ENCODE peak calls at places on chromosomes 5 and 9, in eight cellular contexts. One of them, this sample, is unnamed.

GRCh38 chr5:106306313-106307028 is 1364.3 kb downstream of the EFNA5 start:
- DNase-seq in left lung: no peak
- DNase-seq in foreskin fibroblast: no peak
- DNase-seq in small intestine: no peak
- DNase-seq in pancreas: no peak
- DNase-seq in cardiac fibroblast: no peak
- DNase-seq in H1: no peak
- DNase-seq in fibroblast of lung: no peak
- DNase-seq in this sample: no peak

GRCh38 chr5:141507387-141508091 is 18.7 kb downstream of the PCDHGC5 start:
- DNase-seq in left lung: no peak
- DNase-seq in foreskin fibroblast: peak; percentile 90
- DNase-seq in small intestine: no peak
- DNase-seq in pancreas: no peak
- DNase-seq in cardiac fibroblast: peak; percentile 85
- DNase-seq in H1: no peak
- DNase-seq in fibroblast of lung: peak; percentile 89
- DNase-seq in this sample: peak; percentile 91

GRCh38 chr5:132749506-132749905 is 2.3 kb downstream of the CCNI2 start:
- DNase-seq in left lung: no peak
- DNase-seq in foreskin fibroblast: no peak
- DNase-seq in small intestine: no peak
- DNase-seq in pancreas: no peak
- DNase-seq in cardiac fibroblast: no peak
- DNase-seq in H1: peak; percentile 26
- DNase-seq in fibroblast of lung: no peak
- DNase-seq in this sample: no peak

GRCh38 chr5:69497006-69497520 is 4.5 kb downstream of the OCLN start:
- DNase-seq in left lung: no peak
- DNase-seq in foreskin fibroblast: no peak
- DNase-seq in small intestine: no peak
- DNase-seq in pancreas: no peak
- DNase-seq in cardiac fibroblast: no peak
- DNase-seq in H1: no peak
- DNase-seq in fibroblast of lung: peak; percentile 56
- DNase-seq in this sample: no peak

GRCh38 chr9:126336350-126337335 is 10.0 kb downstream of the MVB12B start:
- DNase-seq in left lung: peak; percentile 37
- DNase-seq in foreskin fibroblast: no peak
- DNase-seq in small intestine: no peak
- DNase-seq in pancreas: no peak
- DNase-seq in cardiac fibroblast: no peak
- DNase-seq in H1: no peak
- DNase-seq in fibroblast of lung: no peak
- DNase-seq in this sample: no peak

GRCh38 chr5:97501286-97501964 is 318.4 kb upstream of the RIOK2 start:
- DNase-seq in left lung: no peak
- DNase-seq in foreskin fibroblast: no peak
- DNase-seq in small intestine: no peak
- DNase-seq in pancreas: no peak
- DNase-seq in cardiac fibroblast: no peak
- DNase-seq in H1: no peak
- DNase-seq in fibroblast of lung: peak; percentile 51
- DNase-seq in this sample: no peak

GRCh38 chr9:7130421-7130820 is 372.6 kb downstream of the KDM4C start:
- DNase-seq in left lung: no peak
- DNase-seq in foreskin fibroblast: no peak
- DNase-seq in small intestine: no peak
- DNase-seq in pancreas: no peak
- DNase-seq in cardiac fibroblast: no peak
- DNase-seq in H1: no peak
- DNase-seq in fibroblast of lung: no peak
- DNase-seq in this sample: no peak

GRCh38 chr9:108156270-108156998 is 666.9 kb upstream of the KLF4 start:
- DNase-seq in left lung: no peak
- DNase-seq in foreskin fibroblast: peak; percentile 25
- DNase-seq in small intestine: peak; percentile 90
- DNase-seq in pancreas: no peak
- DNase-seq in cardiac fibroblast: peak; percentile 50
- DNase-seq in H1: no peak
- DNase-seq in fibroblast of lung: peak; percentile 24
- DNase-seq in this sample: peak; percentile 2

GRCh38 chr9:115157245-115157674 is 39.3 kb upstream of the TNC start:
- DNase-seq in left lung: no peak
- DNase-seq in foreskin fibroblast: peak; percentile 78
- DNase-seq in small intestine: peak; percentile 13
- DNase-seq in pancreas: no peak
- DNase-seq in cardiac fibroblast: peak; percentile 69
- DNase-seq in H1: no peak
- DNase-seq in fibroblast of lung: peak; percentile 89
- DNase-seq in this sample: peak; percentile 83

GRCh38 chr9:22146604-22147003 is 137.5 kb upstream of the CDKN2B start:
- DNase-seq in left lung: no peak
- DNase-seq in foreskin fibroblast: no peak
- DNase-seq in small intestine: no peak
- DNase-seq in pancreas: no peak
- DNase-seq in cardiac fibroblast: no peak
- DNase-seq in H1: no peak
- DNase-seq in fibroblast of lung: no peak
- DNase-seq in this sample: no peak
- H3K4me3 ChIP-seq in left lung: no peak overlapping the region
- H3K4me3 ChIP-seq in foreskin fibroblast: no peak overlapping the region
- H3K4me3 ChIP-seq in small intestine: no peak overlapping the region
- H3K4me3 ChIP-seq in pancreas: no peak overlapping the region
- H3K4me3 ChIP-seq in cardiac fibroblast: no peak overlapping the region
- H3K4me3 ChIP-seq in H1: no peak overlapping the region
- H3K4me3 ChIP-seq in fibroblast of lung: no peak overlapping the region
- H3K4me3 ChIP-seq in this sample: no peak overlapping the region

GRCh38 chr9:121304707-121305106 is 36.7 kb downstream of the GSN start:
- DNase-seq in left lung: no peak
- DNase-seq in foreskin fibroblast: no peak
- DNase-seq in small intestine: no peak
- DNase-seq in pancreas: no peak
- DNase-seq in cardiac fibroblast: no peak
- DNase-seq in H1: no peak
- DNase-seq in fibroblast of lung: no peak
- DNase-seq in this sample: no peak

GRCh38 chr9:121303456-121304451 is 35.8 kb downstream of the GSN start:
- DNase-seq in left lung: no peak
- DNase-seq in foreskin fibroblast: no peak
- DNase-seq in small intestine: peak; percentile 90
- DNase-seq in pancreas: no peak
- DNase-seq in cardiac fibroblast: no peak
- DNase-seq in H1: no peak
- DNase-seq in fibroblast of lung: no peak
- DNase-seq in this sample: no peak

GRCh38 chr9:121302341-121302740 is 34.4 kb downstream of the GSN start:
- DNase-seq in left lung: no peak
- DNase-seq in foreskin fibroblast: no peak
- DNase-seq in small intestine: no peak
- DNase-seq in pancreas: no peak
- DNase-seq in cardiac fibroblast: no peak
- DNase-seq in H1: no peak
- DNase-seq in fibroblast of lung: no peak
- DNase-seq in this sample: no peak

GRCh38 chr9:121301881-121302286 is 33.9 kb downstream of the GSN start:
- DNase-seq in left lung: no peak
- DNase-seq in foreskin fibroblast: no peak
- DNase-seq in small intestine: no peak
- DNase-seq in pancreas: no peak
- DNase-seq in cardiac fibroblast: no peak
- DNase-seq in H1: no peak
- DNase-seq in fibroblast of lung: no peak
- DNase-seq in this sample: no peak

DNA sequence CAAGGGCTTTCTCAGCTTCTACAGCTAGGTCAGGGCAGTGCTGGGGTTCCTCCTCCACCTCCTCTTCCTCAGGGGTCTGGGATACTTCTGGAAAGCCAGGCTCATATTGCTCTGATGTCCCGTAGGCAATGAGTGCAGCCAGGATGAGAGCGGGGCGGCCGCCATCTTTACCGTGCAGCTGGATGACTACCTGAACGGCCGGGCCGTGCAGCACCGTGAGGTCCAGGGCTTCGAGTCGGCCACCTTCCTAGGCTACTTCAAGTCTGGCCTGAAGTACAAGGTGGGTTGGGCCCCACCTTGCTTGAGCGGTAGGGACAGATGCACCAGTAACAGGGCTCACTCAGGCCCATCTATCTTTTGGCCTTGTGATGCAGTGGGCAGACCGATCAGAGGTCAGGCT is 34.8 kb downstream of the GSN start:
- DNase-seq in left lung: no peak
- DNase-seq in foreskin fibroblast: no peak
- DNase-seq in small intestine: no peak
- DNase-seq in pancreas: no peak
- DNase-seq in cardiac fibroblast: no peak
- DNase-seq in H1: no peak
- DNase-seq in fibroblast of lung: no peak
- DNase-seq in this sample: no peak
- H3K4me3 ChIP-seq in left lung: no peak overlapping the region
- H3K4me3 ChIP-seq in foreskin fibroblast: no peak overlapping the region
- H3K4me3 ChIP-seq in small intestine: no peak overlapping the region
- H3K4me3 ChIP-seq in pancreas: no peak overlapping the region
- H3K4me3 ChIP-seq in cardiac fibroblast: no peak overlapping the region
- H3K4me3 ChIP-seq in H1: no peak overlapping the region
- H3K4me3 ChIP-seq in fibroblast of lung: no peak overlapping the region
- H3K4me3 ChIP-seq in this sample: no peak overlapping the region

GRCh38 chr5:149121145-149121544 is 20.1 kb upstream of the ABLIM3 start:
- DNase-seq in left lung: no peak
- DNase-seq in foreskin fibroblast: no peak
- DNase-seq in small intestine: no peak
- DNase-seq in pancreas: no peak
- DNase-seq in cardiac fibroblast: no peak
- DNase-seq in H1: no peak
- DNase-seq in fibroblast of lung: no peak
- DNase-seq in this sample: no peak
- H3K4me3 ChIP-seq in left lung: no peak overlapping the region
- H3K4me3 ChIP-seq in foreskin fibroblast: no peak overlapping the region
- H3K4me3 ChIP-seq in small intestine: no peak overlapping the region
- H3K4me3 ChIP-seq in pancreas: no peak overlapping the region
- H3K4me3 ChIP-seq in cardiac fibroblast: no peak overlapping the region
- H3K4me3 ChIP-seq in H1: no peak overlapping the region
- H3K4me3 ChIP-seq in fibroblast of lung: no peak overlapping the region
- H3K4me3 ChIP-seq in this sample: no peak overlapping the region

DNA sequence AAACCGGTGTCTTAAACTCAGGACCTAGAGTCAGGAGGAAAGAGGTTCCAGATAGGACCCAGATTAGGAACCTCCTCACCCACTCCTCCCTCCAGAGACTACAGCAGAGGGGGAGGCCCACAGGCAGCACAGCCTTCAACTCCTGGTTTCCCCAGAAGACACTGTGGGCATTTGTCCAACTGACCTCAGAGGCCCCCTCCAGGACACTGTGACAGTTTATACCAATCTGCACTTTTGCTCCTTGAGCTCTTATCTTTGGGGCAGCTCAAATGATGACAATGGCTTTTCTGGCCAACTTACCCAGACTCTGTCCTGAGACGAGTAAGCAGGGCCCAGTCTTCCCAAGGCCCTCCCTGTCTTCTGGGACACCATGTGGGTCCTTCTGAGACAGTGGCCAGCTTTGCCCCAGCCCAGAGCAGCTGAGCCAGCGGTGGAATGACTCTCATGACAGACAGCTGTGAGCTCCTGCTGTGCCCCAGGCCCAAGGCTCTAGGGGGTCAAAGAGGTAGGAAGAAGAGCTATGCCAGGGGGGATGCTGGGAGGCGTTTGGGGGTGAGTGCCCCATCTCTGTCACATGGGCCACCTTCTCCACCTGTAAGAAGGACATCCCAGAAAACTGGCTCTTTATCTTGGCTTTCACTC is 14.3 kb downstream of the OR2V2 start:
- DNase-seq in left lung: no peak
- DNase-seq in foreskin fibroblast: no peak
- DNase-seq in small intestine: no peak
- DNase-seq in pancreas: no peak
- DNase-seq in cardiac fibroblast: no peak
- DNase-seq in H1: no peak
- DNase-seq in fibroblast of lung: no peak
- DNase-seq in this sample: no peak
- H3K4me3 ChIP-seq in left lung: no peak overlapping the region
- H3K4me3 ChIP-seq in foreskin fibroblast: peak overlapping the region; percentile 39
- H3K4me3 ChIP-seq in small intestine: no peak overlapping the region
- H3K4me3 ChIP-seq in pancreas: no peak overlapping the region
- H3K4me3 ChIP-seq in cardiac fibroblast: no peak overlapping the region
- H3K4me3 ChIP-seq in H1: peak overlapping the region; percentile 21
- H3K4me3 ChIP-seq in fibroblast of lung: no peak overlapping the region
- H3K4me3 ChIP-seq in this sample: peak overlapping the region; percentile 50

GRCh38 chr9:136939996-136940525 is 4.5 kb downstream of the FBXW5 start:
- DNase-seq in left lung: no peak
- DNase-seq in foreskin fibroblast: no peak
- DNase-seq in small intestine: no peak
- DNase-seq in pancreas: no peak
- DNase-seq in cardiac fibroblast: no peak
- DNase-seq in H1: no peak
- DNase-seq in fibroblast of lung: no peak
- DNase-seq in this sample: no peak
- H3K4me3 ChIP-seq in left lung: no peak overlapping the region
- H3K4me3 ChIP-seq in foreskin fibroblast: no peak overlapping the region
- H3K4me3 ChIP-seq in small intestine: no peak overlapping the region
- H3K4me3 ChIP-seq in pancreas: no peak overlapping the region
- H3K4me3 ChIP-seq in cardiac fibroblast: no peak overlapping the region
- H3K4me3 ChIP-seq in H1: no peak overlapping the region
- H3K4me3 ChIP-seq in fibroblast of lung: no peak overlapping the region
- H3K4me3 ChIP-seq in this sample: no peak overlapping the region